ENCODE peak calls at places on chromosomes 12 and 14, in eight cellular contexts. U, T, R, V, Z, J, W and P are unnamed samples. For H3K9me2, the result is how much of the 10 kb centered on the place peaks cover.

GRCh38 chr14:105765893-105766614 is 239.7 kb downstream of the TMEM121 start:
- DNase-seq in U (no peak), T (no peak), R (no peak), V (no peak), Z (no peak), J (no peak), W (no peak), P (no peak)

GRCh38 chr12:57381693-57382220 is 49.1 kb downstream of the R3HDM2 start:
- DNase-seq in U (no peak), T (no peak), R (no peak), V (no peak), Z (no peak), J (no peak), W (no peak), P (no peak)

GRCh38 chr14:30108975-30109700 is 181.5 kb upstream of the PRKD1 start:
- DNase-seq in U (no peak), T (no peak), R (no peak), V (no peak), Z (no peak), J (no peak), W (no peak), P (peak)

GRCh38 chr14:21199611-21200570 is 44.0 kb upstream of the OR5AU1 start:
- DNase-seq in U (no peak), T (no peak), R (no peak), V (no peak), Z (no peak), J (peak), W (no peak), P (peak)

GRCh38 chr12:7864751-7865150 is 8.0 kb downstream of the SLC2A14 start:
- DNase-seq in U (no peak), T (no peak), R (no peak), V (no peak), Z (no peak), J (no peak), W (no peak), P (no peak)

GRCh38 chr14:69006346-69006745 is 27.2 kb upstream of the ACTN1 start:
- DNase-seq in U (no peak), T (no peak), R (no peak), V (no peak), Z (no peak), J (no peak), W (no peak), P (no peak)

GRCh38 chr12:92827836-92828431 is 101.2 kb downstream of the EEA1 start:
- DNase-seq in U (peak), T (peak), R (peak), V (peak), Z (peak), J (peak), W (peak), P (peak)

GRCh38 chr12:94186461-94187237 is 38.3 kb downstream of the PLXNC1 start:
- DNase-seq in U (peak), T (peak), R (no peak), V (no peak), Z (no peak), J (no peak), W (no peak), P (no peak)

GRCh38 chr12:39199371-39199770 is 243.5 kb downstream of the KIF21A start:
- DNase-seq in U (no peak), T (no peak), R (no peak), V (no peak), Z (no peak), J (no peak), W (no peak), P (no peak)

DNA sequence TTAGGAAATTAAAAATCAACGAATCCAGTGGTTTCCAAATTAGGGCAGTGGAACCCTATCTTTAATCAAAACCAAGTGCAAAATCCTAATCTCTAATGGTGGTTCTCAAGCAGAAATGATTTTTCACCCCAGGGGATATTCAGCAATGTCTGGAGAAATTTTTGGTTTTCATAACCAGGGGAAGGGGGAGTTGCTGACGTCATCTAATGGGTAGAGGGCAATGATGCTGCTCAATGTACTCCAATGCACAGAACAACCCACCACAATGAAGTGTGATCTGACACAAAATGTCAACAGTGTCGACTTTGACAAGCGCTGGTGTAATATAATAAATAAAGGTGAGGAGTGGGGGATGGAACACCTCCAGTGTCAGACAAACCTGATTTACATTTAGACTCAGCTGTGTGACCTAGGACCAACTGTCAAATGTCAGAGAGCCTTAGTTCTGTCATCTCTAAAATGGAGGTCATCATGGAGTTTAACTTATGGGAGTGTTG is 81.5 kb downstream of the CMKLR1 start:
- DNase-seq in U (no peak), T (no peak), R (no peak), V (no peak), Z (no peak), J (no peak), W (no peak), P (no peak)
- H3K9me2 ChIP-seq in U (under half), T (under half), R (under half), V (under half), Z (under half), J (under half), W (under half), P (under half)

GRCh38 chr12:84502907-84503787 is 409.5 kb downstream of the SLC6A15 start:
- DNase-seq in U (peak), T (peak), R (peak), V (peak), Z (peak), J (peak), W (peak), P (peak)
- H3K9me2 ChIP-seq in U (under half), T (under half), R (under half), V (under half), Z (under half), J (under half), W (under half), P (under half)

GRCh38 chr12:26389303-26389702 is 193.9 kb downstream of the SSPN start:
- DNase-seq in U (peak), T (no peak), R (no peak), V (no peak), Z (no peak), J (no peak), W (no peak), P (no peak)
- H3K9me2 ChIP-seq in U (under half), T (under half), R (under half), V (under half), Z (under half), J (under half), W (under half), P (under half)

DNA sequence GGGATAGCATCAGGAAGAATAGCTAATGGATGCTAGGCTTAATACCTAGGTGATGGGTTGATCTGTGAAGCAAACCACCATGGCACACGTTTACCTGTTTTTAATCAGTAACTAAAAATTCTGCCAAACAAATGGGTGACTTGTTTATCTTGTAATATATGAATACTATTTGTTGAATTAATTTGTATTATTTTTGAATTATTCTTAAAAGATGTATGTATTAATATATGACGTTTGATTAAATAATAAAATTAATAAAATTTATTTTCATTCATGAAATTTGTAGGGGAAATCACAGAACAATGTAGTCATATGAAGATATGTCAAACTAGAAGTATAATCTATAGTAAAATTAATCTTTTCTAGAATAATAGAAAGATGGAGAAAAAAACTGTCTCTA is 32.3 kb upstream of the OR10A7 start:
- DNase-seq in U (no peak), T (no peak), R (no peak), V (no peak), Z (no peak), J (no peak), W (no peak), P (no peak)
- H3K9me2 ChIP-seq in U (under half), T (under half), R (under half), V (under half), Z (under half), J (under half), W (under half), P (under half)

GRCh38 chr12:5258966-5259365 is 172.9 kb upstream of the NTF3 start:
- DNase-seq in U (no peak), T (no peak), R (no peak), V (no peak), Z (no peak), J (no peak), W (no peak), P (no peak)

GRCh38 chr12:5260086-5260485 is 171.8 kb upstream of the NTF3 start:
- DNase-seq in U (no peak), T (no peak), R (no peak), V (no peak), Z (no peak), J (no peak), W (no peak), P (no peak)

GRCh38 chr12:5259523-5259922 is 172.4 kb upstream of the NTF3 start:
- DNase-seq in U (no peak), T (no peak), R (no peak), V (no peak), Z (no peak), J (no peak), W (no peak), P (peak)

GRCh38 chr12:5257763-5258475 is 174.0 kb upstream of the NTF3 start:
- DNase-seq in U (no peak), T (no peak), R (no peak), V (no peak), Z (no peak), J (no peak), W (no peak), P (no peak)

GRCh38 chr12:5258498-5258897 is 173.4 kb upstream of the NTF3 start:
- DNase-seq in U (peak), T (no peak), R (no peak), V (no peak), Z (no peak), J (no peak), W (no peak), P (peak)
- H3K9me2 ChIP-seq in U (under half), T (under half), R (under half), V (under half), Z (under half), J (under half), W (under half), P (under half)

GRCh38 chr12:21939435-21939834 is 1.8 kb downstream of the ABCC9 start:
- DNase-seq in U (no peak), T (peak), R (no peak), V (no peak), Z (no peak), J (no peak), W (no peak), P (peak)

GRCh38 chr12:21938879-21939278 is 2.3 kb downstream of the ABCC9 start:
- DNase-seq in U (no peak), T (no peak), R (no peak), V (no peak), Z (no peak), J (no peak), W (no peak), P (no peak)

GRCh38 chr12:21940972-21941521 is at the start of gene ABCC9:
- DNase-seq in U (peak), T (peak), R (no peak), V (no peak), Z (no peak), J (no peak), W (no peak), P (peak)

GRCh38 chr12:21941522-21942376 is 523 bp upstream of the ABCC9 start:
- DNase-seq in U (peak), T (peak), R (no peak), V (no peak), Z (no peak), J (no peak), W (no peak), P (peak)

DNA sequence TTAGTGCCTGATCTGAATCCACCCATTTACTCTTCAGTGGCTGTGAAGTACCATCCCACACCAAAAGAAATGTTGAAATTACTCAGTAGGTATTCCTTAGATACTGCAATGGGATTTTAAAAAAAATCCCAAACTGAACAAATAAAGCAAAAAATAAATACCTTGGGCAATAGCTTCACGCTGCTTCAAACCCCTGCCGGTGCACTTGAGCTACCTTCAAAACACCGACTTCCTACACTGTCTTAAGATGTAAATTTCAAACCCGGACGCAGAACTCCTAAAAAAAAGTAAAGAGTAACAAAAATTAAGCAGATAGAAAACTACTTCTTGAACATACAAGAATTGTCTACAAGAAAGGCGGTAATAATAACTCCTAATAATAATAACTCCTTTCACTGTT is 677 bp downstream of the ABCC9 start:
- DNase-seq in U (no peak), T (peak), R (no peak), V (no peak), Z (no peak), J (no peak), W (no peak), P (peak)
- H3K9me2 ChIP-seq in U (under half), T (under half), R (under half), V (under half), Z (under half), J (under half), W (under half), P (under half)

GRCh38 chr12:118219106-118219505 is 83.2 kb downstream of the PEBP1 start:
- DNase-seq in U (no peak), T (no peak), R (no peak), V (no peak), Z (no peak), J (no peak), W (no peak), P (no peak)

GRCh38 chr12:118220697-118221096 is 84.8 kb downstream of the PEBP1 start:
- DNase-seq in U (no peak), T (no peak), R (no peak), V (no peak), Z (no peak), J (no peak), W (no peak), P (no peak)

GRCh38 chr12:118219772-118220171 is 83.8 kb downstream of the PEBP1 start:
- DNase-seq in U (no peak), T (no peak), R (no peak), V (no peak), Z (no peak), J (no peak), W (peak), P (no peak)
- H3K9me2 ChIP-seq in U (under half), T (under half), R (under half), V (under half), Z (under half), J (under half), W (under half), P (under half)

GRCh38 chr12:110289711-110290078 is 8.6 kb downstream of the ATP2A2 start:
- DNase-seq in U (no peak), T (no peak), R (no peak), V (no peak), Z (no peak), J (no peak), W (no peak), P (no peak)
- H3K9me2 ChIP-seq in U (under half), T (under half), R (under half), V (under half), Z (under half), J (under half), W (under half), P (under half)

GRCh38 chr14:97061198-97061597 is 264.0 kb downstream of the VRK1 start:
- DNase-seq in U (no peak), T (no peak), R (no peak), V (no peak), Z (no peak), J (no peak), W (no peak), P (no peak)

GRCh38 chr14:97061714-97062113 is 264.5 kb downstream of the VRK1 start:
- DNase-seq in U (no peak), T (no peak), R (no peak), V (no peak), Z (no peak), J (no peak), W (no peak), P (no peak)

GRCh38 chr14:97071177-97071576 is 274.0 kb downstream of the VRK1 start:
- DNase-seq in U (no peak), T (no peak), R (no peak), V (no peak), Z (no peak), J (no peak), W (no peak), P (no peak)

GRCh38 chr14:97065305-97066067 is 268.3 kb downstream of the VRK1 start:
- DNase-seq in U (no peak), T (no peak), R (peak), V (no peak), Z (no peak), J (peak), W (no peak), P (no peak)

GRCh38 chr14:97066068-97066899 is 269.1 kb downstream of the VRK1 start:
- DNase-seq in U (no peak), T (no peak), R (no peak), V (no peak), Z (no peak), J (no peak), W (no peak), P (no peak)
- H3K9me2 ChIP-seq in U (under half), T (under half), R (under half), V (under half), Z (under half), J (under half), W (under half), P (under half)

DNA sequence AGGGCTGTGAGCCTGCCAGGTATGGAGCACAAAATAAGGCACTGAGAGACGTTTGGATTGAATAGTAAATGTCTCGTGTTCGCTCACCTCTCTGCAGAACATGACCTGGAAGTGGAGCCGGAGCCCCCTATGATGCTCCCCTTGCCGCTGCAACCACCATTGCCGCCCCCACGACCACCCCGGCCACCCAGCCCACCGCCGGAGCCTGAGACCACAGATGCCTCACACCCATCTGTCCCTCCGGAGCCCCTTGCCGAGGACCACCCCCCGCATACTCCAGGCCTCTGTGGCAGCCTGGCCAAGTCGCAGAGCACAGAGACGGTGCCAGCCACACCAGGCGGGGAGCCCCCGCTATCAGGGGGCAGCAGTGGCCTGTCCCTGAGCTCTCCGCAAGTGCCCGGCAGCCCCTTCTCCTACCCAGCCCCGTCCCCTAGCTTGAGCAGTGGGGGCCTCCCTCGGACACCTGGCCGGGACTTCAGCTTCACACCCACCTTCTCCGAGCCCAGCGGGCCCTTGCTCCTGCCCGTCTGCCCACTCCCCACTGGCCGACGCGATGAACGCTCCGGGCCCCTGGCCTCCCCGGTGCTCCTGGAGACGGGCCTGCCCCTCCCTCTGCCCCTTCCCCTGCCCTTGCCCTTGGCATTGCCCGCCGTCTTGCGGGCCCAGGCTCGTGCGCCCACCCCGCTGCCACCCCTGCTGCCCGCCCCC is 18.7 kb downstream of the SETD1B start:
- DNase-seq in U (no peak), T (no peak), R (no peak), V (no peak), Z (no peak), J (no peak), W (no peak), P (no peak)
- H3K9me2 ChIP-seq in U (under half), T (under half), R (under half), V (under half), Z (under half), J (under half), W (under half), P (under half)